ENCODE peak calls at places on chromosomes 6 and 20, in six cellular contexts. T is NAMALWA, U is left lung, G is T-cell, A is H7, H is B cell. V is an unnamed sample.

GRCh38 chr6:113120577-113121285 is 736.4 kb upstream of the MARCKS start:
- DNase-seq in A (no peak), H (no peak), T (no peak), U (no peak), G (no peak), V (no peak)

GRCh38 chr6:90109141-90109540 is 187.5 kb downstream of the BACH2 start:
- DNase-seq in H (no peak), T (no peak), G (no peak), U (no peak), A (no peak), V (no peak)

GRCh38 chr6:36612101-36612625 is 18.0 kb downstream of the SRSF3 start:
- DNase-seq in G (no peak), H (no peak), U (no peak), A (no peak), T (no peak), V (no peak)

GRCh38 chr6:34383171-34383631 is 9.3 kb downstream of the NUDT3 start:
- DNase-seq in G (no peak), H (no peak), T (no peak), A (no peak), U (no peak), V (no peak)

GRCh38 chr6:113997106-113997505 is 26.2 kb upstream of the HDAC2 start:
- DNase-seq in A (no peak), U (no peak), T (no peak), H (no peak), G (no peak), V (no peak)

GRCh38 chr20:21808863-21809664 is 103.6 kb downstream of the PAX1 start:
- DNase-seq in H (peak), T (peak), U (peak), G (no peak), A (peak), V (no peak)

GRCh38 chr20:1287306-1287705 is 21.2 kb downstream of the SNPH start:
- DNase-seq in G (no peak), U (no peak), H (no peak), A (no peak), T (no peak), V (no peak)

GRCh38 chr6:168927026-168927425 is 326.6 kb downstream of the THBS2 start:
- DNase-seq in U (no peak), A (no peak), T (no peak), G (no peak), H (no peak), V (no peak)

GRCh38 chr6:161921602-161922400 is 647.9 kb upstream of the AGPAT4 start:
- DNase-seq in T (no peak), G (no peak), U (no peak), H (no peak), A (no peak), V (peak)